ENCODE peak calls at places on chromosome 21, in four cellular contexts. One of them, this sample, is unnamed.
A peak's percentile ranks its signal among the peaks of the same experiment; 100 is the strongest.

GRCh38 chr21:28148400-28149064 is 844.1 kb downstream of the LTN1 start:
- DNase-seq in neuronal stem cell: no peak
- DNase-seq in IMR-90: peak; percentile 19
- DNase-seq in H1: no peak
- DNase-seq in this sample: peak; percentile 13

GRCh38 chr21:28345934-28346333 is 646.7 kb downstream of the LTN1 start:
- DNase-seq in neuronal stem cell: no peak
- DNase-seq in IMR-90: no peak
- DNase-seq in H1: no peak
- DNase-seq in this sample: no peak

GRCh38 chr21:25995283-25995682 is 175.3 kb downstream of the APP start:
- DNase-seq in neuronal stem cell: no peak
- DNase-seq in IMR-90: no peak
- DNase-seq in H1: no peak
- DNase-seq in this sample: no peak

GRCh38 chr21:15559612-15560011 is 170.2 kb upstream of the USP25 start:
- DNase-seq in neuronal stem cell: no peak
- DNase-seq in IMR-90: no peak
- DNase-seq in H1: no peak
- DNase-seq in this sample: no peak

GRCh38 chr21:18608226-18608625 is 204.6 kb upstream of the TMPRSS15 start:
- DNase-seq in neuronal stem cell: no peak
- DNase-seq in IMR-90: no peak
- DNase-seq in H1: no peak
- DNase-seq in this sample: no peak

GRCh38 chr21:38897532-38898421 is 92.0 kb downstream of the ETS2 start:
- DNase-seq in neuronal stem cell: no peak
- DNase-seq in IMR-90: no peak
- DNase-seq in H1: no peak
- DNase-seq in this sample: no peak

GRCh38 chr21:46220847-46221246 is 7.7 kb downstream of the LSS start:
- DNase-seq in neuronal stem cell: no peak
- DNase-seq in IMR-90: no peak
- DNase-seq in H1: no peak
- DNase-seq in this sample: no peak

GRCh38 chr21:37700641-37701202 is 215.5 kb downstream of the KCNJ6 start:
- DNase-seq in neuronal stem cell: peak; percentile 60
- DNase-seq in IMR-90: peak; percentile 84
- DNase-seq in H1: peak; percentile 33
- DNase-seq in this sample: peak; percentile 88

GRCh38 chr21:33384851-33385331 is 18.3 kb upstream of the IFNGR2 start:
- DNase-seq in neuronal stem cell: no peak
- DNase-seq in IMR-90: peak; percentile 43
- DNase-seq in H1: no peak
- DNase-seq in this sample: peak; percentile 41

GRCh38 chr21:17780539-17780938 is 38.6 kb downstream of the C21orf91 start:
- DNase-seq in neuronal stem cell: no peak
- DNase-seq in IMR-90: no peak
- DNase-seq in H1: no peak
- DNase-seq in this sample: no peak

GRCh38 chr21:33674226-33674625 is 31.9 kb downstream of the ITSN1 start:
- DNase-seq in neuronal stem cell: no peak
- DNase-seq in IMR-90: no peak
- DNase-seq in H1: no peak
- DNase-seq in this sample: no peak

GRCh38 chr21:28516011-28516410 is 476.7 kb downstream of the LTN1 start:
- DNase-seq in neuronal stem cell: no peak
- DNase-seq in IMR-90: no peak
- DNase-seq in H1: no peak
- DNase-seq in this sample: no peak

GRCh38 chr21:37866027-37866426 is 50.2 kb downstream of the KCNJ6 start:
- DNase-seq in neuronal stem cell: no peak
- DNase-seq in IMR-90: no peak
- DNase-seq in H1: no peak
- DNase-seq in this sample: no peak

GRCh38 chr21:32340863-32341848 is 42.5 kb downstream of the MRAP start:
- DNase-seq in neuronal stem cell: no peak
- DNase-seq in IMR-90: no peak
- DNase-seq in H1: no peak
- DNase-seq in this sample: no peak

GRCh38 chr21:23026878-23027277 is 2028.7 kb downstream of the NCAM2 start:
- DNase-seq in neuronal stem cell: no peak
- DNase-seq in IMR-90: no peak
- DNase-seq in H1: no peak
- DNase-seq in this sample: no peak

GRCh38 chr21:27024316-27024715 is 57.4 kb upstream of the ADAMTS5 start:
- DNase-seq in neuronal stem cell: no peak
- DNase-seq in IMR-90: peak; percentile 71
- DNase-seq in H1: no peak
- DNase-seq in this sample: peak; percentile 14

GRCh38 chr21:46226920-46227599 is 1.5 kb downstream of the LSS start:
- DNase-seq in neuronal stem cell: no peak
- DNase-seq in IMR-90: peak; percentile 78
- DNase-seq in H1: no peak
- DNase-seq in this sample: peak; percentile 79

GRCh38 chr21:25243809-25244208 is 363.5 kb downstream of the MRPL39 start:
- DNase-seq in neuronal stem cell: no peak
- DNase-seq in IMR-90: no peak
- DNase-seq in H1: no peak
- DNase-seq in this sample: no peak

GRCh38 chr21:46190491-46191131 is 6.4 kb upstream of the SPATC1L start:
- DNase-seq in neuronal stem cell: no peak
- DNase-seq in IMR-90: no peak
- DNase-seq in H1: no peak
- DNase-seq in this sample: no peak

GRCh38 chr21:23578027-23578426 is 2029.3 kb downstream of the MRPL39 start:
- DNase-seq in neuronal stem cell: no peak
- DNase-seq in IMR-90: no peak
- DNase-seq in H1: no peak
- DNase-seq in this sample: no peak

GRCh38 chr21:21712761-21713558 is 714.8 kb downstream of the NCAM2 start:
- DNase-seq in neuronal stem cell: no peak
- DNase-seq in IMR-90: peak; percentile 62
- DNase-seq in H1: no peak
- DNase-seq in this sample: peak; percentile 2

GRCh38 chr21:41170442-41170841 is 2.5 kb downstream of the BACE2 start:
- DNase-seq in neuronal stem cell: peak; percentile 23
- DNase-seq in IMR-90: peak; percentile 34
- DNase-seq in H1: no peak
- DNase-seq in this sample: no peak

GRCh38 chr21:14889080-14889805 is 175.6 kb downstream of the NRIP1 start:
- DNase-seq in neuronal stem cell: no peak
- DNase-seq in IMR-90: peak; percentile 71
- DNase-seq in H1: no peak
- DNase-seq in this sample: peak; percentile 54

GRCh38 chr21:28587748-28588147 is 404.9 kb downstream of the LTN1 start:
- DNase-seq in neuronal stem cell: no peak
- DNase-seq in IMR-90: peak; percentile 24
- DNase-seq in H1: no peak
- DNase-seq in this sample: no peak

GRCh38 chr21:30057108-30057507 is 109.5 kb downstream of the CLDN17 start:
- DNase-seq in neuronal stem cell: no peak
- DNase-seq in IMR-90: no peak
- DNase-seq in H1: no peak
- DNase-seq in this sample: no peak

GRCh38 chr21:29499734-29500343 is 201.1 kb downstream of the BACH1 start:
- DNase-seq in neuronal stem cell: no peak
- DNase-seq in IMR-90: no peak
- DNase-seq in H1: peak; percentile 63
- DNase-seq in this sample: peak; percentile 39

DNA sequence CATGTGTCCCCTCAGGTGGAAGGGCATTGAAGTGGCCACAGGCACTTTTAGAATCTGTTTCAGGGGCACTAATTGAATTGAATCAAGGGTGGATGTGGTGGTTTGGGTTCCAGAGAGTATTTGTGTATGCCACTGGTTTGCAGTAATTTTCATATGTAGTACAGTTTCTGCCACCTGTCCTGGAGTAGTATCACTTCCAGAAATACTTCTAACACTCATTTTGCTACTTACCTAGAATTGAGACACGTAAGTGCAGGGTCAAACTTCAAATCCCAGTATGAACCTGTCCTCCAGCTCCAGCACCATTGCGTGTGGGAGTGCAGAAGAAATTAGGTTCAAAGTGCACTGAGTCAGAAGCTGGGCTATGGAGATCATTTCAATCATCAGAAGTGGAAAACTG is 26.8 kb downstream of the RSPH1 start:
- DNase-seq in neuronal stem cell: no peak
- DNase-seq in IMR-90: no peak
- DNase-seq in H1: no peak
- DNase-seq in this sample: no peak
- H2BK5ac ChIP-seq in neuronal stem cell: no peak overlapping the region
- H2BK5ac ChIP-seq in IMR-90: no peak overlapping the region
- H2BK5ac ChIP-seq in H1: no peak overlapping the region
- H2BK5ac ChIP-seq in this sample: no peak overlapping the region

DNA sequence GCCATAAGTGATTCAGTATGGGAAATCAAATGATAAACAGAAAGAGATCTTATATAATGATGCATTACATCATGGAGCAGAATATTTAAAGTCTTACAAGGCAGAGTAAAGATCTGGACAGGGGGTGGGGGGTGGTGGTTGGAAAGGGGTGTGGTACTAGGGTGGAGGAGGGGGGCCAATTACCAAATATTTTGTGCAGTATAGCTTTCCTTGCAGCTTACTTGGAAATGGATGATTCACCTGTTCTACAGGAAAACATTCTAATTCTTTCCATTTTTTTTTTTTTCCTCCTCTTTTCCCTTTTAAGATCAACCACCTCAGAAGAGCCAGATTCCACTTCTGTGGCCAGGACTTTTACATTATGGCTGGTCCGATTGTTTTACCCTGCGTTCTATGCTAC is 859.3 kb downstream of the USP25 start:
- DNase-seq in neuronal stem cell: no peak
- DNase-seq in IMR-90: no peak
- DNase-seq in H1: no peak
- DNase-seq in this sample: no peak
- H3K9ac ChIP-seq in neuronal stem cell: no peak overlapping the region
- H3K9ac ChIP-seq in IMR-90: no peak overlapping the region
- H3K9ac ChIP-seq in H1: no peak overlapping the region
- H3K9ac ChIP-seq in this sample: peak overlapping the region; percentile 94

GRCh38 chr21:31337086-31337485 is 7.0 kb downstream of the TIAM1 start:
- DNase-seq in neuronal stem cell: no peak
- DNase-seq in IMR-90: no peak
- DNase-seq in H1: no peak
- DNase-seq in this sample: no peak
- H4K91ac ChIP-seq in neuronal stem cell: no peak overlapping the region
- H4K91ac ChIP-seq in IMR-90: no peak overlapping the region
- H4K91ac ChIP-seq in H1: no peak overlapping the region
- H4K91ac ChIP-seq in this sample: no peak overlapping the region

GRCh38 chr21:44872568-44873355 is 728 bp downstream of the PTTG1IP start:
- DNase-seq in neuronal stem cell: peak; percentile 38
- DNase-seq in IMR-90: peak; percentile 46
- DNase-seq in H1: no peak
- DNase-seq in this sample: peak; percentile 82
- H2BK5ac ChIP-seq in neuronal stem cell: peak overlapping the region; percentile 67
- H2BK5ac ChIP-seq in IMR-90: peak overlapping the region; percentile 76
- H2BK5ac ChIP-seq in H1: no peak overlapping the region
- H2BK5ac ChIP-seq in this sample: peak overlapping the region; percentile 46

DNA sequence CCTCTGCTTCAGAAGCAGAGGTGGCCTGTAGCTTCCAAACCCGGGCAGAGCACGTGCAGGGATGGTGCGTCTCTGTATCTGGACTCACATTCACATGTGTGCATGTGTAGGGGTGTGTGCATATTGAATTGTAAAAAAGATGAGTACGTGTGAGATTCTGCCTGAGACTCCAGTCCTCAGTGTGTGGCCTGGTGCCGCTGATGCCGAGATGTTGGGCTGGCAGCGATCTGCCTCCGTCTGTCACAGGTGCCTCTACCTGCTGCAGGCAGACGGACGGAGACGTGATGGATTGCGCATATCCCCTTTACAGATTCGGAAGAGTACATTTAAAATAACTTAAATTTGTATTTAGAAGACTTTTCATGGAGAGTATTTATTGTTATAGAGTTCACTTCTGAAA is 53.6 kb downstream of the ADARB1 start:
- DNase-seq in neuronal stem cell: no peak
- DNase-seq in IMR-90: no peak
- DNase-seq in H1: no peak
- DNase-seq in this sample: no peak
- H3K9ac ChIP-seq in neuronal stem cell: peak overlapping the region; percentile 53
- H3K9ac ChIP-seq in IMR-90: no peak overlapping the region
- H3K9ac ChIP-seq in H1: no peak overlapping the region
- H3K9ac ChIP-seq in this sample: no peak overlapping the region

GRCh38 chr21:36209626-36210171 is 53.1 kb downstream of the DOP1B start:
- DNase-seq in neuronal stem cell: peak; percentile 32
- DNase-seq in IMR-90: peak; percentile 82
- DNase-seq in H1: no peak
- DNase-seq in this sample: peak; percentile 34

GRCh38 chr21:36208326-36209013 is 51.8 kb downstream of the DOP1B start:
- DNase-seq in neuronal stem cell: no peak
- DNase-seq in IMR-90: no peak
- DNase-seq in H1: no peak
- DNase-seq in this sample: no peak

GRCh38 chr21:36212513-36212780 is 55.8 kb downstream of the DOP1B start:
- DNase-seq in neuronal stem cell: no peak
- DNase-seq in IMR-90: no peak
- DNase-seq in H1: no peak
- DNase-seq in this sample: no peak

GRCh38 chr21:36211660-36212512 is 55.3 kb downstream of the DOP1B start:
- DNase-seq in neuronal stem cell: no peak
- DNase-seq in IMR-90: peak; percentile 93
- DNase-seq in H1: no peak
- DNase-seq in this sample: peak; percentile 61

GRCh38 chr21:36210779-36211659 is 54.4 kb downstream of the DOP1B start:
- DNase-seq in neuronal stem cell: no peak
- DNase-seq in IMR-90: no peak
- DNase-seq in H1: no peak
- DNase-seq in this sample: no peak
- H4K91ac ChIP-seq in neuronal stem cell: no peak overlapping the region
- H4K91ac ChIP-seq in IMR-90: peak overlapping the region; percentile 96
- H4K91ac ChIP-seq in H1: no peak overlapping the region
- H4K91ac ChIP-seq in this sample: no peak overlapping the region

DNA sequence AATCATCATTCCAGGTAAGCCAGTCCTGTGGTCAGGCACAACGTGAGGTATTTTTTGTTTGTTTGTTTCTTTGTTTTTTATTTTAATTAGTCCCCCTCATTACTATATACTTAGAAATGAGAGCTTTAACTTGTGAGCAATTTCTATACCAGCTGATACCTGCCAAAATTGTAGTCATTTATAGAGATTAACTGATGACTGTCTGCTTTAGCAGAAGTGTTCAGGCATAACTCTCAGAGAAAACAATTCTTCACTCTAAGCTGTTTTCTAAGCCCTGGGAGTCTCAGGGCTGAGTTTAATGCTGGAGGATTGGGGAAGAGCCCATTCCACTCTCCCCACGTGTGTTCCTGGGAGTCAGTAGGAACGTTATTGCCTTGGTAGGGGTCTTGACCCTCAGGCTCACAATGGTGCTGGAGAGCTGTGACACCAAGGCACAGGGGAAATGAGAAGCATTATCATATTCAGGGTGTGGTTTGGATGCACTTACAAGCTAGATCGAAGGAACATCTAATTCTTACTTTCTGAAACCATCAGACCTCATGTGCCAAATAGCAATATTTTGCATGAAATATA is 168.2 kb downstream of the CLIC6 start:
- DNase-seq in neuronal stem cell: no peak
- DNase-seq in IMR-90: no peak
- DNase-seq in H1: no peak
- DNase-seq in this sample: no peak
- H2BK5ac ChIP-seq in neuronal stem cell: no peak overlapping the region
- H2BK5ac ChIP-seq in IMR-90: peak overlapping the region; percentile 98
- H2BK5ac ChIP-seq in H1: no peak overlapping the region
- H2BK5ac ChIP-seq in this sample: no peak overlapping the region